ENCODE peak calls at places on chromosomes 2 and 18, in six cellular contexts. L is fibroblast of lung, Y is tibial nerve, X is thoracic aorta, A is PC-3, Q is AG04450. C is an unnamed sample.

GRCh38 chr18:48938827-48939367 is 11.9 kb downstream of the SMAD7 start:
- DNase-seq in L (no peak), Y (no peak), X (no peak), A (no peak), Q (no peak), C (no peak)

GRCh38 chr2:71661782-71662181 is 208.4 kb downstream of the DYSF start:
- DNase-seq in L (no peak), Y (no peak), X (no peak), A (no peak), Q (no peak), C (no peak)

GRCh38 chr2:160221391-160222276 is 21.6 kb upstream of the ITGB6 start:
- DNase-seq in L (peak), Y (no peak), X (no peak), A (peak), Q (no peak), C (peak)

GRCh38 chr2:125095826-125096225 is 1070.7 kb downstream of the CNTNAP5 start:
- DNase-seq in L (peak), Y (no peak), X (no peak), A (no peak), Q (no peak), C (no peak)

GRCh38 chr18:58544179-58544578 is 84.7 kb downstream of the ALPK2 start:
- DNase-seq in L (no peak), Y (no peak), X (no peak), A (peak), Q (no peak), C (no peak)

GRCh38 chr18:72543362-72544055 is 633 bp downstream of the CBLN2 start:
- DNase-seq in L (no peak), Y (no peak), X (no peak), A (no peak), Q (no peak), C (no peak)

GRCh38 chr2:239265681-239266435 is 135.0 kb downstream of the HDAC4 start:
- DNase-seq in L (no peak), Y (no peak), X (no peak), A (no peak), Q (no peak), C (no peak)

GRCh38 chr18:29823671-29824070 is 1218.9 kb downstream of the DSC3 start:
- DNase-seq in L (no peak), Y (no peak), X (no peak), A (peak), Q (no peak), C (no peak)

GRCh38 chr2:238139141-238139840 is 823 bp downstream of the KLHL30 start:
- DNase-seq in L (no peak), Y (no peak), X (no peak), A (no peak), Q (no peak), C (peak)

GRCh38 chr2:117785740-117786139 is 28.8 kb upstream of the DDX18 start:
- DNase-seq in L (peak), Y (peak), X (no peak), A (peak), Q (peak), C (no peak)

GRCh38 chr2:107069890-107070289 is 183.9 kb upstream of the ST6GAL2 start:
- DNase-seq in L (no peak), Y (no peak), X (no peak), A (no peak), Q (no peak), C (no peak)

GRCh38 chr18:33577688-33578370 is at the start of gene ASXL3:
- DNase-seq in L (peak), Y (peak), X (peak), A (no peak), Q (no peak), C (peak)

GRCh38 chr2:33375054-33375453 is 101.4 kb upstream of the RASGRP3 start:
- DNase-seq in L (no peak), Y (no peak), X (no peak), A (peak), Q (no peak), C (no peak)

GRCh38 chr2:221731432-221731831 is 159.3 kb upstream of the EPHA4 start:
- DNase-seq in L (no peak), Y (no peak), X (no peak), A (peak), Q (no peak), C (no peak)

GRCh38 chr18:55903911-55904310 is 315.9 kb upstream of the TCF4 start:
- DNase-seq in L (no peak), Y (no peak), X (no peak), A (no peak), Q (no peak), C (no peak)

GRCh38 chr2:130310881-130311280 is 31.8 kb upstream of the IMP4 start:
- DNase-seq in L (no peak), Y (no peak), X (no peak), A (no peak), Q (no peak), C (no peak)

GRCh38 chr2:221596192-221596591 is 24.1 kb upstream of the EPHA4 start:
- DNase-seq in L (peak), Y (peak), X (no peak), A (peak), Q (no peak), C (no peak)

GRCh38 chr18:28511421-28511821 is 334.5 kb upstream of the CDH2 start:
- DNase-seq in L (no peak), Y (no peak), X (no peak), A (peak), Q (no peak), C (no peak)

GRCh38 chr2:229714736-229715541 is 584 bp upstream of the DNER start:
- DNase-seq in L (peak), Y (peak), X (no peak), A (peak), Q (no peak), C (peak)

GRCh38 chr2:108776475-108776874 is 10.1 kb upstream of the CCDC138 start:
- DNase-seq in L (no peak), Y (no peak), X (no peak), A (no peak), Q (no peak), C (no peak)
- H3K27ac ChIP-seq in L (no peak), Y (no peak), X (no peak), A (no peak), Q (no peak), C (no peak)

DNA sequence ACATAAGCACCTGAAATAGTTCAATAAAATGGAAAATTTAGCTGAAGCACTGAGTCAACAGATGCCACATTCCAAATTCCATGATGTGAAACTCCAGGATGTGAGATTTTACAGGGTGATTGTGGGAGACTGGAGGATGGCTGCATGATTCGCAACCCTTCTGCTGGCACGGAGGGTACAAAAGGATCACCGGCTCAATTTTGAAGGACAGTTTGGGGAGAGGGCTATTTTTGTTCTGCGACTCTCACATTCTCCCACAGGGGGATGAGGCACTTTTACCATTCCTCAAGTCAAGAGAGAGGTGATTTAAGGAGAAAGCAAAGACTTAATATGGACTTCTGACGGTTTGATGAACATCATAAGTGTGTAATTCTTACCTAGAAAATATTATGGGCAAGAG is 138.1 kb upstream of the CWC22 start:
- DNase-seq in L (no peak), Y (no peak), X (no peak), A (no peak), Q (no peak), C (no peak)
- TF ChIP-seq CTCF in L (no peak), Y (no peak), X (no peak), A (no peak), Q (no peak), C (no peak)

GRCh38 chr18:22872894-22873537 is 60.1 kb upstream of the RBBP8 start:
- DNase-seq in L (peak), Y (no peak), X (no peak), A (no peak), Q (no peak), C (no peak)
- H3K27ac ChIP-seq in L (no peak), Y (no peak), X (no peak), A (no peak), Q (no peak), C (no peak)

GRCh38 chr2:201182650-201183372 is at the start of gene CASP10:
- DNase-seq in L (peak), Y (no peak), X (no peak), A (peak), Q (no peak), C (no peak)
- TF ChIP-seq CTCF in L (peak), Y (peak), X (no peak), A (peak), Q (peak), C (peak)

DNA sequence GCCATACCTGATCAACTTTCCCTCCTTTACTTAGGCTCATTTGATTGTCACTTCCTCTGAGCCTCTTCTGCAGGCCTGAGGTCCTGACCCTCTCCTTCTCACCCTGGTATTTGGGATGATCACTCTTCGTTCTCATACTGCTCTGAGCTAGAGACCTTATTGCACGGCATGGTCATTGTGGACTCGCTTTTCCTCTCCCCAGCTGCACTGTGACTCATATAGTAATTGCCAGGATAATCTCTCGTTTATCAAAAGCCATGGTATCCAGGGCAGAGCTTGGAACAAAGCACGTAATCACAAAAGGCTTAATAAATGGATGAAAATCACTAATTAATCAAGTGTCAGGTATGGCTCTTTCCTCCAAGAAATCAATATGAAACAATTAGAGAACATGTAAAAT is 40.9 kb upstream of the TRIB2 start:
- DNase-seq in L (no peak), Y (no peak), X (no peak), A (no peak), Q (no peak), C (no peak)
- H3K27ac ChIP-seq in L (no peak), Y (no peak), X (no peak), A (no peak), Q (no peak), C (peak)